ENCODE peak calls at places on chromosomes 4 and X, in five cellular contexts. F is adrenal gland, B is transverse colon, N is Peyer's patch, E is A549. M is an unnamed sample.

GRCh38 chr4:76943790-76944189 is 5.8 kb upstream of the SEPTIN11 start:
- DNase-seq in B (no peak), F (peak), N (no peak), E (no peak), M (no peak)

GRCh38 chr4:153748378-153748777 is 11.4 kb downstream of the RNF175 start:
- DNase-seq in B (no peak), E (no peak), F (peak), N (no peak), M (no peak)

GRCh38 chr4:76690906-76691275 is 207.1 kb downstream of the SOWAHB start:
- DNase-seq in F (no peak), B (no peak), N (no peak), E (no peak), M (no peak)

GRCh38 chrX:134764202-134764785 is 106.0 kb upstream of the PLAC1 start:
- DNase-seq in E (peak), F (no peak), N (no peak), B (no peak), M (no peak)

GRCh38 chrX:40145670-40146470 is 48.1 kb upstream of the BCOR start:
- DNase-seq in F (no peak), N (no peak), E (no peak), B (no peak), M (no peak)

GRCh38 chr4:140141196-140141845 is 12.7 kb downstream of the MAML3 start:
- DNase-seq in N (no peak), F (no peak), B (no peak), E (no peak), M (no peak)

GRCh38 chr4:174592985-174593335 is 70.7 kb upstream of the HPGD start:
- DNase-seq in B (no peak), E (peak), N (no peak), F (no peak), M (no peak)

GRCh38 chr4:74044676-74045075 is 6.2 kb upstream of the CXCL3 start:
- DNase-seq in N (no peak), E (no peak), F (no peak), B (no peak), M (no peak)

GRCh38 chr4:145881991-145882390 is 56.6 kb downstream of the ZNF827 start:
- DNase-seq in E (no peak), F (peak), N (peak), B (peak), M (no peak)

GRCh38 chr4:138671106-138671505 is 344.5 kb upstream of the NOCT start:
- DNase-seq in E (no peak), F (no peak), B (no peak), N (no peak), M (no peak)

GRCh38 chrX:80285131-80285773 is 135.0 kb upstream of the TENT5D start:
- DNase-seq in B (peak), E (peak), N (peak), F (no peak), M (no peak)

GRCh38 chr4:176274441-176274840 is 5.4 kb upstream of the ASB5 start:
- DNase-seq in N (no peak), B (no peak), E (peak), F (no peak), M (no peak)

GRCh38 chrX:63330681-63331080 is 20.5 kb downstream of the SPIN4 start:
- DNase-seq in N (no peak), B (no peak), F (no peak), E (peak), M (no peak)

GRCh38 chr4:150005537-150005936 is 72.7 kb upstream of the DCLK2 start:
- DNase-seq in N (no peak), F (no peak), B (no peak), E (no peak), M (no peak)

GRCh38 chr4:150816491-150816890 is 198.6 kb downstream of the LRBA start:
- DNase-seq in N (no peak), B (no peak), E (no peak), F (no peak), M (no peak)

GRCh38 chr4:17773125-17773698 is 8.2 kb downstream of the FAM184B start:
- DNase-seq in B (no peak), F (no peak), N (no peak), E (no peak), M (no peak)

GRCh38 chr4:74109116-74109791 is 10.3 kb upstream of the CXCL2 start:
- DNase-seq in N (peak), E (peak), B (peak), F (peak), M (no peak)

GRCh38 chr4:16196482-16197393 is 29.5 kb downstream of the TAPT1 start:
- DNase-seq in N (no peak), B (no peak), E (peak), F (no peak), M (no peak)

GRCh38 chrX:49172280-49172780 is 632 bp downstream of the PLP2 start:
- DNase-seq in F (peak), E (peak), B (peak), N (peak), M (peak)

GRCh38 chr4:109046549-109047171 is 255.8 kb downstream of the COL25A1 start:
- DNase-seq in E (no peak), N (no peak), F (peak), B (no peak), M (no peak)

GRCh38 chr4:88697588-88698329 is at the start of gene NAP1L5:
- DNase-seq in N (peak), E (peak), B (peak), F (peak), M (peak)

GRCh38 chr4:56391270-56391669 is 4.0 kb upstream of the AASDH start:
- DNase-seq in N (no peak), E (no peak), B (no peak), F (no peak), M (no peak)
- TF ChIP-seq POLR2A in N (no peak), E (no peak), B (no peak), F (no peak), M (no peak)

GRCh38 chr4:113958766-113959540 is 20.5 kb downstream of the ARSJ start:
- DNase-seq in N (no peak), F (no peak), E (peak), B (no peak), M (no peak)
- H3K4me3 ChIP-seq in N (no peak), F (no peak), E (peak), B (no peak), M (peak)

DNA sequence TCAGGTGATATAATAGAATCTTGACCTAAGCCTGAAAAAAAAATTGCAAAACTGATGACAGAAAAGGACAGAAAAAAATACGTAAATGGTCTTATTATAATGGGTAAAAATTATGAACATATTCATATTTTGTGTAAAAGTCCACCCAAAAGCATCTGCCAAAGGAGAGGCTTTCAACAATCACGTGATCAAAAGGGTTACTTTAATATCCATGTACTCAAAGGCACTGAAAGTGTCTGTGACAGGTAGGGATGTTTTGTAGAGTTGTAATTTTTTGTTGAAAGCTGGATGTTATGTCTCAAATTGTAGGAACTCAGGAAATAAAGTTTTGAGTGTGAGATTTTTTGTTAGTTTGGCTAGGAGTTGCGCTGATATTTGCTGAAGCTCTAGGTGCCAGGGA is 144.8 kb upstream of the GALNTL6 start:
- DNase-seq in B (no peak), N (no peak), F (no peak), E (no peak), M (no peak)
- H3K27ac ChIP-seq in B (no peak), N (no peak), F (no peak), E (no peak), M (no peak)

DNA sequence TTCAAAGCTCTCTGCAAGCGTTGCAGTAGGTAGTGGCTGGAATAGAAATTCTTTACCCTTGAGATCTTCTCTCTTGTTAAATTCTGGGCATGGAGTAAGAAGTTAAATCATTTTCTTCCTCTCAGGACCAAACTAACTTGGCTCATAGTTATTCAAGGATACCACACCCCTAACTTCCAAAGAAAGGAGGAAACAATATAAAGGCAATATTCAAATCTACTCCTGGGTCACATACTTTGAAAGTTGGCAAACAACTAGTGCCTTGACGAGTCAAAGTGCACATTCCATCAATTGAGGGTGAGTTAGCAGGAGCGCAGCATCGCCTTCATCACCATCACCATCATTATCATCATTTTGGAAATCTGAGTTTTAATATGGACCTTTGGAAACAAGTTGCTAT is 20.4 kb upstream of the KIT start:
- DNase-seq in B (no peak), E (no peak), N (no peak), F (no peak), M (no peak)
- TF ChIP-seq POLR2A in B (no peak), E (no peak), N (no peak), F (no peak), M (no peak)